ENCODE peak calls at places on chromosomes 12 and 14, in eight cellular contexts. U, F, W, T, L, Z, S and Q are unnamed samples.

GRCh38 chr12:69916541-69917270 is 91.7 kb downstream of the MYRFL start:
- DNase-seq in U (no peak), F (no peak), W (no peak), T (no peak), L (no peak), Z (no peak), S (no peak), Q (peak)

GRCh38 chr12:101876861-101877815 is at the start of gene DRAM1:
- DNase-seq in U (peak), F (peak), W (peak), T (peak), L (peak), Z (peak), S (peak), Q (peak)

GRCh38 chr14:24315243-24315806 is 4.0 kb downstream of the LTB4R start:
- DNase-seq in U (no peak), F (no peak), W (no peak), T (no peak), L (no peak), Z (no peak), S (no peak), Q (no peak)

GRCh38 chr14:76261371-76261811 is 109.7 kb downstream of the GPATCH2L start:
- DNase-seq in U (no peak), F (no peak), W (no peak), T (no peak), L (no peak), Z (no peak), S (peak), Q (no peak)

GRCh38 chr12:100127766-100128508 is 14.7 kb downstream of the BLTP3B start:
- DNase-seq in U (no peak), F (no peak), W (no peak), T (no peak), L (no peak), Z (no peak), S (peak), Q (no peak)

GRCh38 chr12:123113038-123113437 is 37.9 kb downstream of the PITPNM2 start:
- DNase-seq in U (peak), F (no peak), W (no peak), T (no peak), L (no peak), Z (no peak), S (no peak), Q (peak)

GRCh38 chr14:35046751-35047536 is 872 bp downstream of the FAM177A1 start:
- DNase-seq in U (peak), F (peak), W (no peak), T (no peak), L (peak), Z (no peak), S (peak), Q (peak)

GRCh38 chr12:5329118-5329517 is 102.8 kb upstream of the NTF3 start:
- DNase-seq in U (no peak), F (no peak), W (no peak), T (peak), L (no peak), Z (no peak), S (no peak), Q (no peak)

GRCh38 chr14:94548131-94548998 is 12.9 kb upstream of the SERPINA4 start:
- DNase-seq in U (no peak), F (peak), W (no peak), T (no peak), L (no peak), Z (peak), S (no peak), Q (no peak)

GRCh38 chr14:102848830-102849521 is 71.7 kb downstream of the TRAF3 start:
- DNase-seq in U (no peak), F (peak), W (peak), T (no peak), L (no peak), Z (no peak), S (no peak), Q (peak)

GRCh38 chr14:105165134-105165704 is 3.4 kb downstream of the JAG2 start:
- DNase-seq in U (no peak), F (no peak), W (no peak), T (no peak), L (no peak), Z (no peak), S (no peak), Q (peak)

GRCh38 chr12:19575307-19576243 is 136.3 kb downstream of the AEBP2 start:
- DNase-seq in U (peak), F (no peak), W (peak), T (no peak), L (no peak), Z (no peak), S (peak), Q (peak)

GRCh38 chr14:51575225-51576111 is 76.2 kb upstream of the FRMD6 start:
- DNase-seq in U (no peak), F (no peak), W (no peak), T (no peak), L (no peak), Z (no peak), S (no peak), Q (no peak)

GRCh38 chr14:67263499-67264149 is 22.4 kb downstream of the PALS1 start:
- DNase-seq in U (no peak), F (no peak), W (no peak), T (no peak), L (no peak), Z (no peak), S (peak), Q (no peak)

GRCh38 chr12:77847665-77848431 is 17.2 kb downstream of the NAV3 start:
- DNase-seq in U (no peak), F (no peak), W (peak), T (no peak), L (no peak), Z (no peak), S (peak), Q (peak)

GRCh38 chr12:27844427-27845090 is 64.5 kb upstream of the MANSC4 start:
- DNase-seq in U (no peak), F (no peak), W (no peak), T (no peak), L (no peak), Z (no peak), S (no peak), Q (no peak)

GRCh38 chr12:3179731-3180130 is 102.6 kb downstream of the TSPAN9 start:
- DNase-seq in U (no peak), F (no peak), W (no peak), T (no peak), L (no peak), Z (no peak), S (no peak), Q (no peak)

GRCh38 chr12:105423237-105423636 is 92.7 kb downstream of the C12orf75 start:
- DNase-seq in U (no peak), F (no peak), W (no peak), T (no peak), L (no peak), Z (no peak), S (no peak), Q (no peak)

GRCh38 chr12:55637467-55637866 is 775 bp downstream of the OR10P1 start:
- DNase-seq in U (no peak), F (no peak), W (no peak), T (no peak), L (no peak), Z (peak), S (no peak), Q (no peak)

GRCh38 chr14:35416108-35416750 is 11.7 kb upstream of the NFKBIA start:
- DNase-seq in U (no peak), F (no peak), W (no peak), T (no peak), L (peak), Z (peak), S (no peak), Q (no peak)

GRCh38 chr12:52245259-52245961 is 12.4 kb downstream of the KRT7 start:
- DNase-seq in U (no peak), F (no peak), W (no peak), T (no peak), L (no peak), Z (no peak), S (no peak), Q (peak)

GRCh38 chr14:34387974-34388533 is 74.0 kb downstream of the SPTSSA start:
- DNase-seq in U (no peak), F (no peak), W (no peak), T (no peak), L (no peak), Z (no peak), S (no peak), Q (no peak)

GRCh38 chr12:116631619-116632018 is 72.4 kb downstream of the MAP1LC3B2 start:
- DNase-seq in U (no peak), F (no peak), W (no peak), T (no peak), L (no peak), Z (no peak), S (no peak), Q (peak)

GRCh38 chr12:113697646-113698504 is 226.2 kb upstream of the LHX5 start:
- DNase-seq in U (peak), F (no peak), W (no peak), T (no peak), L (no peak), Z (no peak), S (no peak), Q (peak)

GRCh38 chr14:30657050-30657449 is 34.9 kb downstream of the SCFD1 start:
- DNase-seq in U (no peak), F (no peak), W (no peak), T (no peak), L (no peak), Z (no peak), S (no peak), Q (no peak)

GRCh38 chr14:103522028-103522581 is 525 bp downstream of the CKB start:
- DNase-seq in U (peak), F (peak), W (no peak), T (peak), L (no peak), Z (peak), S (no peak), Q (peak)

GRCh38 chr12:57896437-57897201 is 44.7 kb upstream of the ATP23 start:
- DNase-seq in U (peak), F (peak), W (no peak), T (peak), L (no peak), Z (no peak), S (peak), Q (peak)

GRCh38 chr14:61252354-61253063 is 28.6 kb downstream of the TMEM30B start:
- DNase-seq in U (peak), F (peak), W (peak), T (peak), L (peak), Z (peak), S (peak), Q (peak)

GRCh38 chr14:74620497-74620921 is 8.5 kb upstream of the LTBP2 start:
- DNase-seq in U (no peak), F (no peak), W (peak), T (no peak), L (peak), Z (no peak), S (peak), Q (peak)